ENCODE peak calls at places on chromosome 7, in five cellular contexts. C is uterus, B is neural progenitor cell, H is heart left ventricle, D is body of pancreas. Q is an unnamed sample.

GRCh38 chr7:47586925-47587324 is 5.0 kb upstream of the TNS3 start:
- DNase-seq in H (no peak), C (no peak), D (no peak), B (no peak), Q (no peak)

GRCh38 chr7:91164948-91165845 is 99.0 kb upstream of the FZD1 start:
- DNase-seq in B (no peak), D (no peak), C (no peak), H (no peak), Q (peak; percentile 65)

GRCh38 chr7:93148727-93149126 is 542 bp upstream of the SAMD9L start:
- DNase-seq in C (no peak), B (no peak), D (no peak), H (no peak), Q (no peak)

GRCh38 chr7:20581956-20582355 is 33.5 kb upstream of the ABCB5 start:
- DNase-seq in C (no peak), B (no peak), D (no peak), H (no peak), Q (no peak)

GRCh38 chr7:114444196-114444595 is 29.6 kb downstream of the FOXP2 start:
- DNase-seq in D (no peak), C (no peak), H (no peak), B (no peak), Q (no peak)

GRCh38 chr7:124764847-124765400 is 668 bp downstream of the GPR37 start:
- DNase-seq in H (peak; percentile 58), B (peak; percentile 62), C (no peak), D (peak; percentile 57), Q (no peak)

GRCh38 chr7:23529262-23529859 is 2.4 kb downstream of the TRA2A start:
- DNase-seq in H (no peak), D (no peak), C (no peak), B (no peak), Q (no peak)

GRCh38 chr7:131554880-131555516 is 1.4 kb downstream of the PODXL start:
- DNase-seq in B (peak; percentile 10), C (no peak), D (no peak), H (no peak), Q (no peak)

GRCh38 chr7:141648276-141649114 is 53.5 kb downstream of the DENND11 start:
- DNase-seq in C (no peak), D (no peak), B (no peak), H (no peak), Q (no peak)

GRCh38 chr7:139915864-139916716 is 87.0 kb downstream of the TBXAS1 start:
- DNase-seq in B (no peak), C (peak; percentile 25), D (peak; percentile 46), H (no peak), Q (peak; percentile 97)

GRCh38 chr7:98968621-98969020 is 90.3 kb downstream of the TRRAP start:
- DNase-seq in B (no peak), D (no peak), H (no peak), C (no peak), Q (no peak)

GRCh38 chr7:41889472-41889871 is 186.6 kb upstream of the INHBA start:
- DNase-seq in D (no peak), B (no peak), H (no peak), C (no peak), Q (no peak)

GRCh38 chr7:73833251-73833919 is 2.6 kb downstream of the CLDN4 start:
- DNase-seq in B (no peak), D (peak; percentile 74), H (peak; percentile 48), C (no peak), Q (no peak)

DNA sequence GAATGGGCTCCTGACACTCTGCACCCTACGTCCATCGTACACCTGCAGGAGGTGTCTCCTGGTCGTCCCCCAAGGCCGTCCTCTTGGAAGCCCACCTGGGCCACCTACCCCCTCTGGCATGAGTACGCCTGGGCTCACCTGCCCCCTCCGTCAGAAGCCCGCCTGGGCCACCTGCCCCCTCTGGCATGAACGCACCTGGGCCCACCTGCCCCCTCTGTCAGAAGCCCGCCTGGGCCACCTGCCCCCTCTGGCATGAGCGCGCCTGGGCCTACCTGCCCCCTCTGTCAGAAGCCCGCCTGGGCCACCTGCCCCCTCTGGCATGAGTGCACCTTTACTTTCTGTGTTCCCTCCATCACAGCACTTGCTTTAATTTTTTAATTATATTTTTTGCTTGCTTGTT is 401.2 kb downstream of the PTPRN2 start:
- DNase-seq in D (no peak), B (no peak), H (no peak), C (no peak), Q (no peak)
- TF ChIP-seq CTCF in D (no peak), B (no peak), H (no peak), C (no peak), Q (no peak)

DNA sequence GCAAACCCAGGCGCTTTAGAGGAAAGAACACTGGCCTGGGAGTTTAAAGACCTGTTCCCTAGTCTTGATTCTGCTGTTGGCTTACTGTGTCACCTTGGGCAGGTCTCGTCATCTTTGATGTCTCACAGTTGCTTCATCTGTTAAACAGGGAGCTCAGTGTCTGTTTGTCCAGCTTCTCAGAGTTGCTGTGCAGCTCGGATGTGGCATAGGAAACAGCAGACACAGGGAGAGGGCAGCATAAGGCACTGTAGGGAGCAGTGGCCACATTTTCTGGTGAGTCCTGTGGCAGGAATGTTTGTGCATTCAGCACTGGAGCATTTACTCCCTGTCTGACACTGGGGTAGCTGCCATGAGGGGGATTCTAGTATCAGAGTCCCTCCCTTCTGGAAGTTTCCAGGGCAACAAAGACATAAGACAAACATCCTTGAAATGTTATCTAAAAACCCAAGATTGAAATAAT is 2.0 kb downstream of the REPIN1 start:
- DNase-seq in B (peak; percentile 1), C (no peak), D (no peak), H (no peak), Q (peak; percentile 86)
- H3K36me3 ChIP-seq in B (no peaks in the 10 kb centered on the region), C (no peaks in the 10 kb centered on the region), D (peaks cover 2% of the 10 kb centered on the region), H (peaks cover 47% of the 10 kb centered on the region), Q (peaks cover 30% of the 10 kb centered on the region)

GRCh38 chr7:49166441-49166840 is 242.1 kb downstream of the CDC14C start:
- DNase-seq in D (no peak), C (no peak), H (no peak), B (peak; percentile 6), Q (no peak)
- TF ChIP-seq CTCF in D (no peak), C (no peak), H (no peak), B (peak; percentile 46), Q (no peak)

GRCh38 chr7:102008535-102009262 is 191.3 kb downstream of the CUX1 start:
- DNase-seq in C (no peak), D (peak; percentile 27), H (no peak), B (no peak), Q (no peak)

GRCh38 chr7:102009628-102010027 is 192.2 kb downstream of the CUX1 start:
- DNase-seq in C (no peak), H (no peak), B (no peak), D (peak; percentile 19), Q (peak; percentile 50)

GRCh38 chr7:102018876-102019275 is 201.4 kb downstream of the CUX1 start:
- DNase-seq in C (no peak), D (no peak), B (no peak), H (peak; percentile 18), Q (no peak)

GRCh38 chr7:102012941-102013461 is 195.6 kb downstream of the CUX1 start:
- DNase-seq in D (no peak), B (no peak), H (no peak), C (no peak), Q (peak; percentile 61)
- H3K36me3 ChIP-seq in D (no peaks in the 10 kb centered on the region), B (no peaks in the 10 kb centered on the region), H (peaks cover 4% of the 10 kb centered on the region), C (no peaks in the 10 kb centered on the region), Q (no peaks in the 10 kb centered on the region)

GRCh38 chr7:38291650-38292049 is 18.2 kb upstream of the TARP start:
- DNase-seq in D (no peak), H (no peak), C (no peak), B (no peak), Q (no peak)

GRCh38 chr7:38296059-38296857 is 22.8 kb upstream of the TARP start:
- DNase-seq in D (no peak), H (no peak), C (no peak), B (no peak), Q (no peak)

GRCh38 chr7:38294926-38295325 is 21.5 kb upstream of the TARP start:
- DNase-seq in D (no peak), C (no peak), B (no peak), H (no peak), Q (no peak)

GRCh38 chr7:38292442-38292841 is 19.0 kb upstream of the TARP start:
- DNase-seq in C (no peak), D (no peak), H (no peak), B (no peak), Q (no peak)

DNA sequence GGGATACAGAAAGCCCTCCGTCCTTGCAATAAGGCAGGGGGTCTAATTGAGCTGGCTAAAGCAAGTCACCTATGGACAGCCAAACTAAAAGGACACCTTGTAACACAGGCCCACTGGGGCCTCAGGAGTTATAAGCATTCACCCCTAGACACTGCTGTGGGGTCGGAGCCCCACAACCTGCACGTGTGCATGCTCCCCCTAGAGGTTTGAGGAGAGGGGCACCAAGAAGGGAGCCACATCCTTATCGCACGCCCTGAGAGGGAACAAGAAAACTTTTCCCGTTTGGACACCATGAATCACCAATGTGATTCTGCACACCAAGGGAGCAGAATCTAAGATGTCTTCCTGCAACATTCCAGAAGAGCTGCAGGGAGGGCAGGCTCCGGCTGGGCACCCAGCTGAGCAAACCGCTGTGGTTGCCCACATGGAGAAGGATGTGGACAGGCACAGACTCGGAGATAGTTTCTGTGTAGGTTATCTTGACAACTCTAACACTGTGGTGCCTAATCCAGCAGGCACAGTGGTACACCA is 17.7 kb upstream of the TARP start:
- DNase-seq in C (no peak), B (no peak), D (no peak), H (no peak), Q (no peak)
- TF ChIP-seq CTCF in C (no peak), B (peak; percentile 4), D (no peak), H (no peak), Q (peak; percentile 3)

DNA sequence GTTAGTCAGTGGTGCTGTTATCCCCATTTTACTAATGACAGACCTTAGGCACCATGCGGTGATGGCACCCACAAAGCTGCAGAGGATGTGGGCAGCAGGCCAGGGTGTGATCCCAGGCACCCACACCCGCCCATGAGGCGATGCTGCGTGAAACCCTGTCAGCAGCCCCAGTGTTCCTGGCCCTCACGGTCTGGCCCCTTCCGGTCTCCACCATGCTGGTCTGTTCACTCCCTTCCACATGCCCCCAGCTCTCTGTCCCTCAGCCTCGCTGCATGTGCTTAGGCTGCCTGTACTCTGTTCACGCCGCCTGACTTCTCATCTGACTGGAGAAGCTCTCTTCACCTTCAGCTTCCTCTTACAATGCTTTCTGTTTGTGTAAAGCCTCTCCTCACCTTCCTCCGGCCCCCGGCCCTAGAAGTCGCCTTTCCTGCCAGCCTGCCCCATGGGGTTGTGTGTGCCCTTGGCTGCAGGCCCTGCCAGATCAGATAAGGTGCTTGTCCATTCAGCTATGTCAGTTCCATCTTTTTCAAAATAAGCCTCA is 17.6 kb upstream of the ORAI2 start:
- DNase-seq in D (no peak), H (no peak), C (no peak), B (no peak), Q (no peak)
- H3K36me3 ChIP-seq in D (peaks cover 6% of the 10 kb centered on the region), H (peaks cover 79% of the 10 kb centered on the region), C (no peaks in the 10 kb centered on the region), B (no peaks in the 10 kb centered on the region), Q (peaks cover 51% of the 10 kb centered on the region)

DNA sequence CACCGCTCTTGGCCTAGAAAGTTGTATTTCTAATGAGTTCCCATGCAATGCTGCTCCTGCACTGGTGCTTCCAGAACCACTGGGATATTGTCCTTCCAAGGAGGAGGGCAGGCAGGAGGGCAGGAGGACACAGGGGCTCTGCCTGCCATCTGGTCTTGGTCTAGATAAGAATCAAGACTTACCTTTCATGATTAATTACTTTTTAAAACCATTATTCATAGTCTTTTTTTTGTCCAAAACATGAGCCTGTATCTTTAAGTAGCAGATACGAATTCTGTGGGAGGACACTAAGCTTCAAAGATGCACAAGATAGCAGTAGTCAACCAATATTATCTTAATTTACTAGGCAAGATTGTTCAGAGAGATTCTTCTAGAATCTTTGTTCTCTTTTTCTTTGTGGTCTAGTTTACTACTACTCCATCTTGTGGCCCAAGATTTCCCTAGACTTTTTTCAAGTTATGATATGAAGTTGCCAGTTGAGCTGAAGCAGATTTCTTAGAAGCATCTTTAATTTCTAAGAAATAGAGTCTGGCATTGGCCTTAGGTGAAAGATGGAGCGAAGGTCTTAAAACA is 57.6 kb downstream of the RBM33 start:
- DNase-seq in H (no peak), C (no peak), D (no peak), B (no peak), Q (no peak)
- TF ChIP-seq CTCF in H (no peak), C (no peak), D (no peak), B (no peak), Q (no peak)